ENCODE peak calls at places on chromosomes 1 and 21, in nine cellular contexts. X, N, S, O, P, J, Z, M and D are unnamed samples.

GRCh38 chr1:227944066-227944930 is 3.4 kb downstream of the WNT9A start:
- DNase-seq in O (no peak), X (peak; percentile 35), S (no peak), J (peak; percentile 22), M (no peak), N (peak; percentile 18), Z (no peak), P (peak; percentile 25), D (peak; percentile 30)

GRCh38 chr1:153945131-153945794 is 1.3 kb downstream of the DENND4B start:
- DNase-seq in X (no peak), O (peak; percentile 53), S (peak; percentile 36), M (peak; percentile 91), N (peak; percentile 62), J (peak; percentile 51), Z (no peak), P (no peak), D (no peak)

GRCh38 chr1:5425304-5425703 is 566.9 kb downstream of the NPHP4 start:
- DNase-seq in X (no peak), M (no peak), P (no peak), Z (no peak), N (no peak), J (no peak), S (peak; percentile 55), O (no peak), D (no peak)

GRCh38 chr1:27031235-27032118 is 18.8 kb upstream of the TENT5B start:
- DNase-seq in J (peak; percentile 86), S (peak; percentile 77), O (peak; percentile 70), X (peak; percentile 91), N (peak; percentile 87), P (no peak), Z (peak; percentile 48), M (no peak), D (peak; percentile 82)

GRCh38 chr1:8422439-8423133 is 104.7 kb downstream of the SLC45A1 start:
- DNase-seq in N (no peak), Z (peak; percentile 18), J (no peak), X (no peak), M (peak; percentile 39), P (no peak), O (peak; percentile 36), S (peak; percentile 61), D (no peak)

GRCh38 chr21:44425895-44426662 is 29.2 kb upstream of the LRRC3 start:
- DNase-seq in J (no peak), O (no peak), S (no peak), P (peak; percentile 3), Z (no peak), X (peak; percentile 36), M (no peak), N (no peak), D (no peak)

GRCh38 chr1:154860154-154860870 is 9.8 kb downstream of the KCNN3 start:
- DNase-seq in J (no peak), O (no peak), P (no peak), Z (no peak), N (no peak), S (no peak), M (no peak), X (no peak), D (no peak)

GRCh38 chr1:214086945-214087344 is 99.2 kb downstream of the PROX1 start:
- DNase-seq in J (no peak), N (no peak), Z (no peak), X (no peak), P (no peak), O (no peak), S (no peak), M (no peak), D (no peak)

GRCh38 chr21:39422468-39423241 is 22.9 kb downstream of the LCA5L start:
- DNase-seq in J (no peak), M (no peak), P (no peak), O (no peak), Z (no peak), N (no peak), S (peak; percentile 13), X (no peak), D (no peak)

GRCh38 chr1:228402638-228403025 is 4.0 kb downstream of the TRIM11 start:
- DNase-seq in N (no peak), P (no peak), X (peak; percentile 23), S (no peak), M (no peak), Z (no peak), J (no peak), O (no peak), D (no peak)

GRCh38 chr1:21891081-21891480 is 46.0 kb downstream of the HSPG2 start:
- DNase-seq in P (no peak), Z (no peak), X (no peak), N (no peak), M (no peak), S (no peak), O (no peak), J (no peak), D (no peak)

GRCh38 chr1:241531195-241532172 is 694 bp upstream of the KMO start:
- DNase-seq in X (no peak), M (peak; percentile 82), Z (no peak), J (no peak), P (no peak), N (no peak), S (peak; percentile 54), O (peak; percentile 65), D (no peak)

GRCh38 chr1:88943221-88943620 is 49.2 kb downstream of the KYAT3 start:
- DNase-seq in P (no peak), M (no peak), X (no peak), S (no peak), N (no peak), O (peak; percentile 12), J (no peak), Z (no peak), D (no peak)

GRCh38 chr1:113940365-113941244 is 11.5 kb downstream of the HIPK1 start:
- DNase-seq in N (no peak), J (no peak), Z (no peak), P (no peak), M (peak; percentile 42), O (no peak), S (no peak), X (no peak), D (no peak)

GRCh38 chr1:29196863-29197589 is 15.3 kb upstream of the SRSF4 start:
- DNase-seq in M (no peak), O (peak; percentile 88), P (no peak), N (no peak), Z (peak; percentile 89), S (no peak), X (no peak), J (no peak), D (no peak)

GRCh38 chr1:54230507-54231339 is 30.8 kb downstream of the MRPL37 start:
- DNase-seq in M (peak; percentile 45), P (no peak), O (no peak), J (no peak), X (no peak), N (no peak), Z (no peak), S (no peak), D (no peak)

GRCh38 chr1:5950201-5950895 is 41.9 kb downstream of the NPHP4 start:
- DNase-seq in O (no peak), Z (no peak), J (no peak), M (no peak), P (no peak), S (no peak), X (no peak), N (no peak), D (peak; percentile 24)

GRCh38 chr1:231040800-231041704 is 998 bp upstream of the FAM89A start:
- DNase-seq in J (no peak), X (peak; percentile 76), S (peak; percentile 38), M (no peak), Z (no peak), O (no peak), N (no peak), P (no peak), D (no peak)

DNA sequence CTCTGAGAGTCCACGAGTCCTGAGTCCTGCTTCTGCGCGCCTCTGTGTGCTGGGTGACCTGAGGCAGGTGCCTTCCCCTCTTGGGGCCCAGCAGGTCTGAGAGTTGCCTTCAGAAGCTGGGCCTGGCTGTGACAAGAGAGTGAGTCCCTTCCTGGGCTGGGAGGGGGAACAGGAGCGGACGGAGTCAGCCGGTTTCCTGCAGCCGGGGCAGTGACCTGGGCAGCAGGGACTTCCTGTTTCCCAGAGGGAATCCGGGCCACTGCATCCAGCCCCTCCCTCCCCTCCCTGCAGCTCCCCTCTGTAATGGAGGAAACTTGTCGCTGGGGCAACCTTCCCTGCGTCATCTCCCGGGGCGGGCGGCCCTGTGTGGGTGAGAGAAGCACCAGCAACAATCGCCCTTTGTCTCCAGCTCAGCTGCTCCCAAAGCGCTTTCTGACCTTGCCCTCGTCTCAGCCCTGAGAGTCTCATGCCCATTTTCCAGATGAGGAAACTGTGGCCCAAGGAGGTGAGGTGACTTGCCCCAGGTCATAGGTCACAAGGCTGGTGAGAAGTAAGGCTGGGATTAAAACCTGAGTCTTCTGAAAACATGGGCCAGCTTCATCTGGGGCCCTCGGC is 61.1 kb downstream of the SDC3 start:
- DNase-seq in O (peak; percentile 73), M (no peak), P (peak; percentile 74), S (peak; percentile 66), J (peak; percentile 74), N (peak; percentile 87), Z (peak; percentile 68), X (peak; percentile 85), D (peak; percentile 61)
- H3K27ac ChIP-seq in O (peak overlapping the region; percentile 40), M (no peak overlapping the region), P (peak overlapping the region; percentile 74), S (no peak overlapping the region), J (peak overlapping the region; percentile 29), N (no peak overlapping the region), Z (no peak overlapping the region), X (peak overlapping the region; percentile 51), D (peak overlapping the region; percentile 10)

GRCh38 chr1:37998089-37998808 is 7.1 kb downstream of the FHL3 start:
- DNase-seq in J (no peak), S (no peak), O (no peak), M (no peak), X (no peak), Z (no peak), P (no peak), N (no peak), D (no peak)
- H3K4me3 ChIP-seq in J (no peak overlapping the region), S (no peak overlapping the region), O (peak overlapping the region; percentile 7), M (no peak overlapping the region), X (no peak overlapping the region), Z (no peak overlapping the region), P (no peak overlapping the region), N (no peak overlapping the region), D (no peak overlapping the region)

DNA sequence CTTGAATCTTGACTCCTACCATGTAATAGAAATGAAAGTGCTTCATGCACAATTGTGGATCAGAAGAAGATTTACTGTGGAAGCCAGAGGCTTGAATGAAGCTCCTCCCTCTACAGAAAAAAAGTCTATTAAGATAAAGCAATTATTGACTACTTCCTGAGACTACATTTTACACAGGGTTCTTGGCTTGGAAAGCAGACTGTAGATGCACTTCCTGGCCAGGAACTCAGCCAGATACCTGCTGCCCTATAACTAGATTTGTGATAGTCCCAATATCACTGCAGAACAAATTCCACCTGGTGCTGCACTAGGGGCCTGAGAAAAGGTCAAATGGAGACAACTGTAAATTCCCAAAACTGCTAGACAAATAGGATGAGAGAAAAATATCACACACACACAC is 96.8 kb upstream of the GUCA2B start:
- DNase-seq in M (no peak), O (no peak), Z (no peak), J (no peak), X (no peak), P (no peak), S (no peak), N (no peak), D (no peak)
- H3K36me3 ChIP-seq in M (no peaks in the 10 kb centered on the region), O (no peaks in the 10 kb centered on the region), Z (no peaks in the 10 kb centered on the region), J (no peaks in the 10 kb centered on the region), X (no peaks in the 10 kb centered on the region), P (no peaks in the 10 kb centered on the region), S (no peaks in the 10 kb centered on the region), N (no peaks in the 10 kb centered on the region), D (no peaks in the 10 kb centered on the region)

GRCh38 chr1:67261646-67262045 is 46.0 kb upstream of the IL12RB2 start:
- DNase-seq in N (no peak), S (peak; percentile 44), X (peak; percentile 63), P (no peak), M (peak; percentile 44), Z (no peak), J (no peak), O (no peak), D (no peak)
- H3K27ac ChIP-seq in N (no peak overlapping the region), S (no peak overlapping the region), X (no peak overlapping the region), P (no peak overlapping the region), M (no peak overlapping the region), Z (no peak overlapping the region), J (no peak overlapping the region), O (no peak overlapping the region), D (no peak overlapping the region)